ENCODE peak calls at places on chromosomes 4 and X, in five cellular contexts. U is SW480, Y is right atrium auricular region, H is COR-L47, M is NCI-H2081 treated with DMSO at 0.1 percent for 48 hours. R is an unnamed sample.

GRCh38 chr4:176794651-176795050 is 1.9 kb upstream of the VEGFC start:
- DNase-seq in U (no peak), Y (no peak), H (no peak), M (no peak), R (no peak)

GRCh38 chrX:20664774-20665173 is 398.1 kb upstream of the RPS6KA3 start:
- DNase-seq in U (no peak), Y (no peak), H (no peak), M (no peak), R (no peak)

GRCh38 chr4:126899382-126899801 is 733.4 kb upstream of the INTU start:
- DNase-seq in U (no peak), Y (no peak), H (no peak), M (no peak), R (peak)

GRCh38 chr4:20944451-20944850 is 244.2 kb downstream of the PACRGL start:
- DNase-seq in U (no peak), Y (no peak), H (peak), M (peak), R (no peak)

GRCh38 chrX:141405486-141405877 is 163.2 kb upstream of the SPANXC start:
- DNase-seq in U (no peak), Y (no peak), H (no peak), M (no peak), R (no peak)

GRCh38 chr4:141654098-141654497 is 17.7 kb downstream of the IL15 start:
- DNase-seq in U (peak), Y (peak), H (peak), M (no peak), R (no peak)

GRCh38 chrX:44770111-44770510 is 73.7 kb upstream of the DUSP21 start:
- DNase-seq in U (no peak), Y (no peak), H (no peak), M (no peak), R (no peak)

GRCh38 chr4:119627267-119628190 is 1.1 kb downstream of the PDE5A start:
- DNase-seq in U (peak), Y (no peak), H (peak), M (no peak), R (peak)

GRCh38 chrX:152904151-152905080 is 6.5 kb downstream of the ZNF185 start:
- DNase-seq in U (peak), Y (no peak), H (peak), M (no peak), R (peak)

GRCh38 chrX:40809210-40809609 is 73.9 kb upstream of the MED14 start:
- DNase-seq in U (no peak), Y (no peak), H (no peak), M (no peak), R (no peak)

GRCh38 chr4:75654905-75655304 is 18.3 kb downstream of the G3BP2 start:
- DNase-seq in U (no peak), Y (no peak), H (no peak), M (no peak), R (no peak)

GRCh38 chr4:173538148-173538902 is 8.3 kb upstream of the HAND2 start:
- DNase-seq in U (peak), Y (no peak), H (peak), M (peak), R (no peak)

GRCh38 chr4:159105761-159106243 is 2.9 kb downstream of the RAPGEF2 start:
- DNase-seq in U (no peak), Y (no peak), H (no peak), M (no peak), R (peak)

GRCh38 chrX:69100478-69100877 is 64.8 kb downstream of the PJA1 start:
- DNase-seq in U (no peak), Y (no peak), H (no peak), M (no peak), R (no peak)

GRCh38 chrX:120726294-120726693 is 96.4 kb upstream of the C1GALT1C1 start:
- DNase-seq in U (no peak), Y (no peak), H (no peak), M (no peak), R (no peak)

GRCh38 chr4:89156515-89156914 is 45.2 kb downstream of the TIGD2 start:
- DNase-seq in U (no peak), Y (no peak), H (no peak), M (no peak), R (no peak)

GRCh38 chrX:114962209-114962608 is 55.2 kb downstream of the IL13RA2 start:
- DNase-seq in U (no peak), Y (no peak), H (no peak), M (no peak), R (no peak)

GRCh38 chr4:124167602-124168001 is 544.9 kb downstream of the ANKRD50 start:
- DNase-seq in U (no peak), Y (no peak), H (no peak), M (no peak), R (no peak)